ENCODE peak calls at places on chromosomes 12 and 14, in six cellular contexts. W, G, P, D, E and K are unnamed samples.

GRCh38 chr14:61477845-61478438 is 156.6 kb downstream of the PRKCH start:
- DNase-seq in D (no peak), G (no peak), W (peak; percentile 5), P (no peak), E (no peak), K (no peak)

GRCh38 chr12:116141110-116141832 is 136.2 kb downstream of the MED13L start:
- DNase-seq in D (peak; percentile 10), G (no peak), P (no peak), E (no peak), W (peak; percentile 59), K (peak; percentile 40)

GRCh38 chr12:2856901-2857495 is at the start of gene TEX52:
- DNase-seq in E (no peak), P (no peak), D (no peak), G (no peak), W (no peak), K (no peak)

GRCh38 chr12:121668750-121669524 is 517 bp downstream of the MORN3 start:
- DNase-seq in E (peak; percentile 63), D (peak; percentile 34), P (no peak), W (peak; percentile 57), G (peak; percentile 37), K (peak; percentile 71)

GRCh38 chr12:129635003-129635685 is 268.7 kb downstream of the TMEM132D start:
- DNase-seq in G (no peak), E (no peak), P (no peak), W (no peak), D (no peak), K (no peak)

GRCh38 chr14:56660677-56661389 is 81.2 kb downstream of the TMEM260 start:
- DNase-seq in D (no peak), W (no peak), P (no peak), G (no peak), E (no peak), K (no peak)

GRCh38 chr12:3252416-3252815 is 175.2 kb downstream of the TSPAN9 start:
- DNase-seq in D (peak; percentile 86), P (peak; percentile 65), E (no peak), W (no peak), G (no peak), K (no peak)

GRCh38 chr14:104224516-104225281 is 86.3 kb downstream of the KIF26A start:
- DNase-seq in E (peak; percentile 39), P (no peak), W (no peak), G (no peak), D (peak; percentile 36), K (peak; percentile 88)

GRCh38 chr12:75482636-75483035 is 2.1 kb downstream of the GLIPR1 start:
- DNase-seq in D (no peak), P (no peak), E (no peak), G (no peak), W (no peak), K (peak; percentile 43)